ENCODE peak calls at places on chromosomes 6 and 20, in eight cellular contexts. X is HCT116, M is ascending aorta, K is SJSA1, N is esophagus squamous epithelium, D is heart left ventricle, H is heart right ventricle, C is psoas muscle. G is an unnamed sample.

GRCh38 chr6:21595951-21596378 is 2.4 kb downstream of the SOX4 start:
- DNase-seq in X (no peak), M (no peak), K (no peak), N (no peak), D (peak; percentile 37), H (peak; percentile 20), C (peak; percentile 28), G (no peak)

GRCh38 chr6:113719056-113719455 is 138.1 kb upstream of the MARCKS start:
- DNase-seq in X (peak; percentile 38), M (no peak), K (no peak), N (no peak), D (no peak), H (no peak), C (no peak), G (peak; percentile 29)

GRCh38 chr6:154337423-154338005 is 19.1 kb downstream of the IPCEF1 start:
- DNase-seq in X (no peak), M (no peak), K (no peak), N (no peak), D (no peak), H (no peak), C (no peak), G (no peak)

GRCh38 chr6:38279423-38279822 is 360.3 kb downstream of the BTBD9 start:
- DNase-seq in X (no peak), M (no peak), K (no peak), N (no peak), D (no peak), H (no peak), C (no peak), G (no peak)

GRCh38 chr6:128712898-128713297 is 170.0 kb upstream of the LAMA2 start:
- DNase-seq in X (no peak), M (no peak), K (no peak), N (no peak), D (no peak), H (no peak), C (no peak), G (no peak)

GRCh38 chr6:41286544-41287346 is at the start of gene TREM1:
- DNase-seq in X (no peak), M (peak; percentile 36), K (no peak), N (no peak), D (peak; percentile 49), H (peak; percentile 40), C (peak; percentile 26), G (peak; percentile 73)

GRCh38 chr6:16850332-16851022 is 89.2 kb upstream of the ATXN1 start:
- DNase-seq in X (no peak), M (no peak), K (no peak), N (no peak), D (no peak), H (no peak), C (no peak), G (no peak)

GRCh38 chr20:62735331-62735821 is 26.7 kb downstream of the NTSR1 start:
- DNase-seq in X (peak; percentile 89), M (no peak), K (no peak), N (no peak), D (no peak), H (no peak), C (no peak), G (no peak)

DNA sequence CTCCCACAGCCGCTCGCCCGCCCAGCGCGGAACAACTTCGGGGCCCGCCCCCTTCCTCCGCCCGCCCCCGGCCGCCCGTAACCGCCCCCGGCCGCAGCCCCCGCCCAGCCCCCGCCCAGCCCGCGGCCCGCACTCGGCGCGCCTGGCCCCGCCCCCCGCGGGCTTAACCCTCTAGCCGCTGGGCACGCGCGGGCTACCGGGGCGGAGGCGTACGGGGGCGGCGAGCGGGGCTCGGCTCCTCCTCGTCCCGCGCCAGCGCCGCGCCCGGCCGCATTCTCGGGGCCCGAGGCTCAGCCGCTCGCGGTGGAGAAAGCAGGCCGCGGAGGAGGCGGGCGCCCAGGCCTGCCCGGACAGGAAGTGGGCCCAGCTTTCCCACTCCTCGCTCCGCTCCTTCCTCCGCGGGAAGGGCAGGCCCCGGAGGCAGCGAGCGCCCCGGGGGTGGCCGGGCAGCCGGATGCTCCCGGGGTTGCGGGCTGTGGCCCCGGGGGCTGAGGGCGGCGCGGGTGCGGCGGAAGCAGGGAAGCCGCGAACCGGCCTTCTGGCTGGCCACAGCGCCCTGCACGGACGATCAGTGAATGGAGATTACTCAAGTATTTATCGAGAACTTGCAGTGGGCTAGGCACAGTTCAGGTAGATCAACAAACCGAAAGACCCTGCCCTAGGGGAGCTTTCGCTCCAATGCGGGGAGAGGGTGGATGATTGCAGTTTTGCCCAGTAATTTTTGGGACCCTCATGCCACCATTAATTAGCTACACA is at the start of gene TRAM2:
- DNase-seq in X (peak; percentile 27), M (peak; percentile 16), K (peak; percentile 85), N (peak; percentile 27), D (peak; percentile 95), H (peak; percentile 86), C (peak; percentile 92), G (no peak)
- H3K27ac ChIP-seq in X (peak within 1 kb of the TSS; percentile 74), M (peak within 1 kb of the TSS; percentile 99), K (peak within 1 kb of the TSS; percentile 98), N (peak within 1 kb of the TSS; percentile 100), D (peak within 1 kb of the TSS; percentile 99), H (peak within 1 kb of the TSS; percentile 99), C (peak within 1 kb of the TSS; percentile 98), G (peak within 1 kb of the TSS; percentile 80)

GRCh38 chr20:50118203-50118602 is 5.3 kb upstream of the UBE2V1 start:
- DNase-seq in X (no peak), M (no peak), K (no peak), N (no peak), D (no peak), H (no peak), C (no peak), G (no peak)

GRCh38 chr20:50122763-50123162 is 9.8 kb upstream of the UBE2V1 start:
- DNase-seq in X (no peak), M (no peak), K (no peak), N (no peak), D (no peak), H (no peak), C (no peak), G (no peak)

GRCh38 chr20:50121858-50122271 is 8.9 kb upstream of the UBE2V1 start:
- DNase-seq in X (no peak), M (no peak), K (no peak), N (no peak), D (no peak), H (no peak), C (no peak), G (no peak)

GRCh38 chr20:50123418-50123817 is 10.5 kb upstream of the UBE2V1 start:
- DNase-seq in X (no peak), M (no peak), K (no peak), N (no peak), D (no peak), H (no peak), C (no peak), G (no peak)

GRCh38 chr20:50120935-50121693 is 8.2 kb upstream of the UBE2V1 start:
- DNase-seq in X (peak; percentile 56), M (no peak), K (peak; percentile 68), N (peak; percentile 14), D (peak; percentile 74), H (no peak), C (peak; percentile 65), G (no peak)
- H3K27ac ChIP-seq in X (no peak overlapping the region), M (no peak overlapping the region), K (no peak overlapping the region), N (no peak overlapping the region), D (no peak overlapping the region), H (no peak overlapping the region), C (peak overlapping the region; percentile 77), G (no peak overlapping the region)

GRCh38 chr6:52014391-52014790 is 73.0 kb downstream of the PKHD1 start:
- DNase-seq in X (no peak), M (no peak), K (no peak), N (no peak), D (no peak), H (no peak), C (no peak), G (no peak)

GRCh38 chr6:52012582-52012981 is 74.8 kb downstream of the PKHD1 start:
- DNase-seq in X (no peak), M (no peak), K (no peak), N (no peak), D (no peak), H (no peak), C (no peak), G (no peak)

GRCh38 chr6:52010145-52010544 is 77.3 kb downstream of the PKHD1 start:
- DNase-seq in X (no peak), M (no peak), K (no peak), N (no peak), D (no peak), H (no peak), C (no peak), G (no peak)

GRCh38 chr6:52013035-52013434 is 74.4 kb downstream of the PKHD1 start:
- DNase-seq in X (no peak), M (no peak), K (no peak), N (no peak), D (no peak), H (no peak), C (no peak), G (peak; percentile 27)

GRCh38 chr6:52009736-52010135 is 77.7 kb downstream of the PKHD1 start:
- DNase-seq in X (no peak), M (no peak), K (no peak), N (no peak), D (no peak), H (no peak), C (no peak), G (no peak)
- H3K27ac ChIP-seq in X (no peak overlapping the region), M (no peak overlapping the region), K (no peak overlapping the region), N (peak overlapping the region; percentile 49), D (no peak overlapping the region), H (no peak overlapping the region), C (no peak overlapping the region), G (no peak overlapping the region)

DNA sequence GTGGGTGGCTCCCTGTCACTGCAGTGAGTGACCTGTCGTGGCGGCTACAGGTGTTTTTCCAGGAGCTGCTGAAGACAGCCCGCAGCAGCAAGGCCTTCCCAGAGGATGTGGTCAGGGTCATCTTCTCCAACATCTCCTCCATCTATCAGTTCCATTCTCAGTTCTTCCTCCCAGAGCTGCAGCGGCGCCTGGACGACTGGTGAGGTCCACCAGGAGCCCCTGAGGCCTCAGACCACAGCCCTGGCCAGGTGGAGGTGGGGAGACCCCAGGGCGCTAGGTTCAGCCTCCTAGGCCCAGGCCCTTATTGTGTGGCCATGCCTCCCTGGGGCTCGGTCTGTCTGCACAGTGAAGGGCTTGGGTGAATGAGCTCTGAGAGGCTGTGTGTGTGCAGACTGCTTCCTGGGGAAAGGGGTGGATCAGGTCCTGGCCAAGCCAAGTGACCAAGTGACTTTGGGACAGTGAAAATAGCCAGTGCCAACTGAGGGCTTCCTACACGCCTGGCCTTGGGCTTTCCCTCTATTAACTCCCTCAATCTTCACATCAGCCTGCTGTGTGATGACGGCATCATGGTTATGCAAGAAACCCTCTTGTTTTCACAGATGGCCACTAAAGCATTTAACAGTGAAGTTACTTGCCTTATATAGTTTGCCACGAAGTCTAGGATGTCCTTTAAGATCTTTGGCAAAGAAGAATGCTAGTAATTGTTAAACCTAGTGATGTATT is 6.4 kb downstream of the FGD2 start:
- DNase-seq in X (no peak), M (no peak), K (no peak), N (no peak), D (no peak), H (no peak), C (no peak), G (no peak)
- H3K27ac ChIP-seq in X (no peak overlapping the region), M (no peak overlapping the region), K (no peak overlapping the region), N (no peak overlapping the region), D (no peak overlapping the region), H (no peak overlapping the region), C (no peak overlapping the region), G (no peak overlapping the region)

GRCh38 chr6:17851720-17852161 is 135.7 kb downstream of the KIF13A start:
- DNase-seq in X (no peak), M (no peak), K (no peak), N (no peak), D (no peak), H (no peak), C (no peak), G (no peak)
- H3K27ac ChIP-seq in X (no peak overlapping the region), M (peak overlapping the region; percentile 74), K (peak overlapping the region; percentile 78), N (no peak overlapping the region), D (no peak overlapping the region), H (no peak overlapping the region), C (no peak overlapping the region), G (peak overlapping the region; percentile 47)